ENCODE peak calls at places on chromosomes 5 and 9, in six cellular contexts. X, P, D, S, U and A are unnamed samples.

GRCh38 chr5:25119654-25120053 is 474.9 kb upstream of the CDH10 start:
- DNase-seq in X (no peak), P (no peak), D (no peak), S (no peak), U (no peak), A (no peak)

GRCh38 chr9:23962101-23962500 is 136.1 kb upstream of the ELAVL2 start:
- DNase-seq in X (no peak), P (no peak), D (no peak), S (no peak), U (no peak), A (no peak)

GRCh38 chr9:35424356-35425352 is 65.3 kb upstream of the RUSC2 start:
- DNase-seq in X (no peak), P (no peak), D (no peak), S (no peak), U (no peak), A (no peak)

GRCh38 chr5:2334686-2335085 is 416.8 kb downstream of the IRX2 start:
- DNase-seq in X (no peak), P (no peak), D (peak; percentile 55), S (no peak), U (no peak), A (no peak)

GRCh38 chr5:74392698-74393431 is 247.7 kb downstream of the ENC1 start:
- DNase-seq in X (no peak), P (peak; percentile 55), D (no peak), S (no peak), U (no peak), A (no peak)

GRCh38 chr5:172939045-172939444 is 20.2 kb upstream of the RPL26L1 start:
- DNase-seq in X (peak; percentile 26), P (peak; percentile 55), D (no peak), S (no peak), U (no peak), A (no peak)

GRCh38 chr5:79416499-79416898 is 97.4 kb downstream of the HOMER1 start:
- DNase-seq in X (no peak), P (peak; percentile 4), D (no peak), S (no peak), U (peak; percentile 31), A (no peak)

GRCh38 chr5:39017504-39017903 is 56.7 kb downstream of the RICTOR start:
- DNase-seq in X (no peak), P (no peak), D (no peak), S (no peak), U (no peak), A (no peak)

GRCh38 chr9:71121275-71122168 is at the start of gene TRPM3:
- DNase-seq in X (no peak), P (no peak), D (no peak), S (no peak), U (no peak), A (no peak)

GRCh38 chr9:92706218-92706940 is 36.4 kb upstream of the IPPK start:
- DNase-seq in X (peak; percentile 54), P (no peak), D (no peak), S (no peak), U (no peak), A (no peak)

GRCh38 chr5:76081811-76082783 is 1.1 kb upstream of the SV2C start:
- DNase-seq in X (no peak), P (no peak), D (no peak), S (no peak), U (no peak), A (no peak)

GRCh38 chr5:945691-946541 is 53.2 kb downstream of the TRIP13 start:
- DNase-seq in X (no peak), P (no peak), D (no peak), S (no peak), U (no peak), A (peak; percentile 83)

GRCh38 chr5:109693535-109694152 is 3.9 kb downstream of the MAN2A1 start:
- DNase-seq in X (no peak), P (peak; percentile 67), D (no peak), S (no peak), U (no peak), A (no peak)

GRCh38 chr5:157252741-157253465 is 13.0 kb upstream of the CYFIP2 start:
- DNase-seq in X (no peak), P (peak; percentile 23), D (no peak), S (no peak), U (no peak), A (no peak)

GRCh38 chr9:18566125-18566524 is 92.2 kb downstream of the ADAMTSL1 start:
- DNase-seq in X (no peak), P (peak; percentile 91), D (no peak), S (no peak), U (no peak), A (no peak)

GRCh38 chr5:171797563-171797962 is 11.9 kb downstream of the SMIM23 start:
- DNase-seq in X (no peak), P (no peak), D (no peak), S (no peak), U (no peak), A (no peak)

GRCh38 chr5:115490601-115491000 is 54.0 kb downstream of the FEM1C start:
- DNase-seq in X (no peak), P (no peak), D (no peak), S (no peak), U (no peak), A (no peak)

GRCh38 chr5:73418244-73418691 is 30.3 kb downstream of the FOXD1 start:
- DNase-seq in X (no peak), P (no peak), D (no peak), S (no peak), U (no peak), A (no peak)

GRCh38 chr5:114243281-114243982 is 118.4 kb upstream of the KCNN2 start:
- DNase-seq in X (no peak), P (peak; percentile 97), D (no peak), S (no peak), U (no peak), A (no peak)

GRCh38 chr9:96116275-96117051 is 185.5 kb downstream of the HSD17B3 start:
- DNase-seq in X (no peak), P (no peak), D (peak; percentile 87), S (peak; percentile 78), U (peak; percentile 47), A (peak; percentile 84)

GRCh38 chr9:128635266-128636023 is 21.2 kb downstream of the DYNC2I2 start:
- DNase-seq in X (peak; percentile 94), P (peak; percentile 94), D (peak; percentile 89), S (peak; percentile 93), U (peak; percentile 91), A (peak; percentile 82)
- TF ChIP-seq CTCF in X (peak; percentile 85), P (peak; percentile 90), D (peak; percentile 80), S (no peak), U (peak; percentile 87), A (peak; percentile 23)

GRCh38 chr9:124869466-124869985 is 7.6 kb downstream of the ARPC5L start:
- DNase-seq in X (no peak), P (no peak), D (no peak), S (peak; percentile 43), U (peak; percentile 49), A (no peak)

GRCh38 chr9:124871156-124871561 is 9.2 kb downstream of the ARPC5L start:
- DNase-seq in X (no peak), P (no peak), D (no peak), S (no peak), U (no peak), A (no peak)

GRCh38 chr9:124870723-124871122 is 8.8 kb downstream of the ARPC5L start:
- DNase-seq in X (no peak), P (no peak), D (no peak), S (no peak), U (no peak), A (no peak)

GRCh38 chr9:124869986-124870560 is 8.1 kb downstream of the ARPC5L start:
- DNase-seq in X (no peak), P (peak; percentile 37), D (no peak), S (peak; percentile 60), U (peak; percentile 77), A (no peak)

DNA sequence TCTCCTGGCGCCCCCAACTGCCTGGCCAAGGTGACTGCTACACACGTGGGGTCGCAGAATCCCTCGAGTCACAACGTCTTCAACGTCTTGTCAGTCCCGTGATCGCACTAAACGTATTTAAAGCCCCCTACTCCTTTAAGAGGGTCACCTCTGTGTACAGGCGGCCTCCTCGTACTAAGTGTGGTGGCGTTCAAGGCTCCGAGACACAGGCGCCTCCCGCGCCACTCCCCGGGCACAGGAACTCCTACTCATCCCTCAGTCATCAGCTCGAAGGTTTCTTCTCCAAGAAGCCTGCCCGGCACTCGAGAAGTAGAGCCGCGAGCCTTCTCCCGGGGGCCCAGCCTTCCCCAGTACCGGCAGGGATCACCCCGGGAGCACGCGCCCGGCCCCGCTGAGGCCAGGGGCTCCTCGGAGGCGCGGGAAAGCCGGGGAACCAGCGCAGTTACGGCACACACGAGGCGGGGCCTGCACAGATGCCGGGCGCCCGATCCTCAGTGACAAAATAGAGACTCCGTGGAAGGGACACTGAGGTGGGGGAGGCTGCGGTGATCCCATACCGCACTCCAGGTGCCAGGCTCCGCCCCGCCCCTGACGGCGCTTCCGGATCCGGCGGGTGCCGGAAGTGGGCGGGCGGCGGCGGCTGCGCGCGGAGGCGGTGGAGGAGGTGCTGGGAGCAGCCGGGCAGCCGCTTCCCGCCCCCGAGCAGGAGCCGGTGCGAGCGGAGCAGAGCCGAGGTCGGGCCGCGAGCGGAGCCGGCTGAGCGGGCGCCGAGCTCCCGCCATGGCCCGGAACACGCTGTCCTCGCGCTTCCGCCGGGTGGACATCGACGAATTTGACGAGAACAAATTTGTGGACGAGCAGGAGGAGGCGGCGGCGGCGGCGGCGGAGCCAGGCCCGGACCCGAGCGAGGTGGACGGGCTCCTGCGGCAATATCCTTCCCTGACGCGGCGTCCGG is 6.9 kb downstream of the ARPC5L start:
- DNase-seq in X (peak; percentile 40), P (peak; percentile 71), D (peak; percentile 84), S (peak; percentile 90), U (peak; percentile 91), A (peak; percentile 96)
- TF ChIP-seq POLR2A in X (no peak), P (peak; percentile 90), D (peak; percentile 86), S (no peak), U (peak; percentile 94), A (no peak)

GRCh38 chr5:163350083-163350482 is 87.3 kb upstream of the CCNG1 start:
- DNase-seq in X (no peak), P (no peak), D (no peak), S (no peak), U (no peak), A (no peak)
- TF ChIP-seq CTCF in X (peak; percentile 30), P (no peak), D (no peak), S (no peak), U (no peak), A (no peak)

GRCh38 chr9:105694320-105694847 is at the start of gene TMEM38B:
- DNase-seq in X (peak; percentile 48), P (peak; percentile 58), D (peak; percentile 47), S (peak; percentile 86), U (peak; percentile 88), A (peak; percentile 66)
- TF ChIP-seq POLR2A in X (peak; percentile 78), P (no peak), D (no peak), S (no peak), U (peak; percentile 13), A (no peak)

DNA sequence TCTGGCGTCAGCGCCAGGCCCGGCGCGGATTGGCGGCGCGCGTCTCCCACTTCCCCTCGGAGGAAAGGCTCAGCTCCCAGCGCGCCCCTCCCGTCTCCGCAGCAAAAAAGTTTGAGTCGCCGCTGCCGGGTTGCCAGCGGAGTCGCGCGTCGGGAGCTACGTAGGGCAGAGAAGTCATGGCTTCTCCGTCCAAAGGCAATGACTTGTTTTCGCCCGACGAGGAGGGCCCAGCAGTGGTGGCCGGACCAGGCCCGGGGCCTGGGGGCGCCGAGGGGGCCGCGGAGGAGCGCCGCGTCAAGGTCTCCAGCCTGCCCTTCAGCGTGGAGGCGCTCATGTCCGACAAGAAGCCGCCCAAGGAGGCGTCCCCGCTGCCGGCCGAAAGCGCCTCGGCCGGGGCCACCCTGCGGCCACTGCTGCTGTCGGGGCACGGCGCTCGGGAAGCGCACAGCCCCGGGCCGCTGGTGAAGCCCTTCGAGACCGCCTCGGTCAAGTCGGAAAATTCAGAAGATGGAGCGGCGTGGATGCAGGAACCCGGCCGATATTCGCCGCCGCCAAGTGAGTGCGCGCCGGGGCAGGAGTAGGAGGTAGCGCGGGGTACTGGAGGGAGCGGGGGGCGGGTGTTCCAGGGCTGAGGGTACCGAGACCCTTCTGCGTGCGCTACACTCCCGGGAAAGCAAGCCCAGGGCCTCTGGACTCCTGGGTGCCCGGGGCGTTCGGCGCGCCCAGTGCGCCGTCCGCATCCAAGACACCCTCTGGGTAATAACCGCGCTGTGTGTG is at the start of gene MSX2:
- DNase-seq in X (peak; percentile 80), P (peak; percentile 86), D (peak; percentile 85), S (peak; percentile 88), U (peak; percentile 84), A (peak; percentile 83)
- TF ChIP-seq CTCF in X (no peak), P (no peak), D (no peak), S (no peak), U (no peak), A (no peak)